ENCODE peak calls at places on chromosomes 2 and 18, in five cellular contexts. One of them, this sample, is unnamed.
A peak's percentile ranks its signal among the peaks of the same experiment; 100 is the strongest.

GRCh38 chr2:62197609-62198236 is 1.8 kb downstream of the B3GNT2 start:
- DNase-seq in cardiac fibroblast: no peak
- DNase-seq in fibroblast of the aortic adventitia: peak; percentile 41
- DNase-seq in hypothalamus: no peak
- DNase-seq in sciatic nerve: no peak
- DNase-seq in this sample: peak; percentile 27

GRCh38 chr2:214649440-214650205 is 159.9 kb downstream of the BARD1 start:
- DNase-seq in cardiac fibroblast: no peak
- DNase-seq in fibroblast of the aortic adventitia: peak; percentile 17
- DNase-seq in hypothalamus: no peak
- DNase-seq in sciatic nerve: no peak
- DNase-seq in this sample: no peak

GRCh38 chr2:239949537-239949936 is 75.6 kb downstream of the NDUFA10 start:
- DNase-seq in cardiac fibroblast: no peak
- DNase-seq in fibroblast of the aortic adventitia: no peak
- DNase-seq in hypothalamus: no peak
- DNase-seq in sciatic nerve: peak; percentile 37
- DNase-seq in this sample: no peak

GRCh38 chr2:189613077-189613636 is 32.6 kb upstream of the SLC40A1 start:
- DNase-seq in cardiac fibroblast: peak; percentile 98
- DNase-seq in fibroblast of the aortic adventitia: peak; percentile 98
- DNase-seq in hypothalamus: no peak
- DNase-seq in sciatic nerve: no peak
- DNase-seq in this sample: peak; percentile 2

GRCh38 chr18:42860011-42860410 is 255.5 kb downstream of the RIT2 start:
- DNase-seq in cardiac fibroblast: peak; percentile 65
- DNase-seq in fibroblast of the aortic adventitia: no peak
- DNase-seq in hypothalamus: no peak
- DNase-seq in sciatic nerve: no peak
- DNase-seq in this sample: no peak

GRCh38 chr2:158741631-158742030 is 53.5 kb upstream of the DAPL1 start:
- DNase-seq in cardiac fibroblast: no peak
- DNase-seq in fibroblast of the aortic adventitia: no peak
- DNase-seq in hypothalamus: no peak
- DNase-seq in sciatic nerve: no peak
- DNase-seq in this sample: no peak

GRCh38 chr18:48801728-48802542 is 148.8 kb downstream of the SMAD7 start:
- DNase-seq in cardiac fibroblast: no peak
- DNase-seq in fibroblast of the aortic adventitia: no peak
- DNase-seq in hypothalamus: no peak
- DNase-seq in sciatic nerve: peak; percentile 50
- DNase-seq in this sample: no peak

GRCh38 chr2:190887089-190887488 is 6.5 kb downstream of the GLS start:
- DNase-seq in cardiac fibroblast: no peak
- DNase-seq in fibroblast of the aortic adventitia: no peak
- DNase-seq in hypothalamus: no peak
- DNase-seq in sciatic nerve: no peak
- DNase-seq in this sample: no peak

This sample was measured in MG63.